ENCODE peak calls at places on chromosome 5, in eight cellular contexts. P is endodermal cell; L is OCI-LY7; J is AG04450; Z is CD8-positive, alpha-beta T cell; Y is breast epithelium; V is tibial nerve; B is pancreas. T is an unnamed sample.

GRCh38 chr5:30607301-30607700 is 586.2 kb upstream of the CDH6 start:
- DNase-seq in V (no peak), L (no peak), J (no peak), P (no peak), Y (no peak), B (no peak), Z (no peak), T (no peak)

GRCh38 chr5:167358868-167359492 is 932.5 kb upstream of the WWC1 start:
- DNase-seq in B (no peak), V (no peak), Y (no peak), P (peak), Z (no peak), J (no peak), L (no peak), T (no peak)

GRCh38 chr5:34589832-34590231 is 66.3 kb upstream of the RAI14 start:
- DNase-seq in Z (no peak), J (no peak), V (no peak), L (no peak), P (no peak), B (no peak), Y (no peak), T (no peak)

GRCh38 chr5:15669826-15670225 is 169.8 kb downstream of the FBXL7 start:
- DNase-seq in V (no peak), Z (no peak), P (no peak), L (no peak), J (no peak), Y (no peak), B (no peak), T (no peak)

GRCh38 chr5:20572560-20572959 is 584.6 kb upstream of the CDH18 start:
- DNase-seq in B (no peak), J (no peak), V (no peak), P (no peak), L (no peak), Z (no peak), Y (no peak), T (peak)

GRCh38 chr5:1343315-1343751 is 1.6 kb downstream of the CLPTM1L start:
- DNase-seq in L (peak), P (no peak), B (no peak), J (no peak), V (no peak), Z (no peak), Y (no peak), T (no peak)

GRCh38 chr5:139273572-139274264 is 19.8 kb upstream of the MATR3 start:
- DNase-seq in L (peak), Y (peak), Z (peak), V (peak), P (peak), J (peak), B (peak), T (no peak)

GRCh38 chr5:173618927-173619519 is 2.6 kb upstream of the BOD1 start:
- DNase-seq in P (peak), L (peak), V (peak), J (no peak), Y (peak), B (no peak), Z (peak), T (no peak)

GRCh38 chr5:172778223-172778814 is 7.3 kb upstream of the DUSP1 start:
- DNase-seq in B (peak), V (peak), P (peak), Y (no peak), L (no peak), J (no peak), Z (no peak), T (no peak)

GRCh38 chr5:29197636-29198035 is 1995.8 kb upstream of the CDH6 start:
- DNase-seq in Y (no peak), V (no peak), L (no peak), J (no peak), B (no peak), P (no peak), Z (no peak), T (peak)

GRCh38 chr5:140217299-140218026 is 42.5 kb downstream of the CYSTM1 start:
- DNase-seq in B (no peak), L (no peak), J (no peak), Z (no peak), Y (no peak), P (no peak), V (no peak), T (no peak)

GRCh38 chr5:139705655-139706587 is 57.8 kb downstream of the CXXC5 start:
- DNase-seq in Z (no peak), P (peak), L (no peak), Y (no peak), B (no peak), V (no peak), J (no peak), T (no peak)

DNA sequence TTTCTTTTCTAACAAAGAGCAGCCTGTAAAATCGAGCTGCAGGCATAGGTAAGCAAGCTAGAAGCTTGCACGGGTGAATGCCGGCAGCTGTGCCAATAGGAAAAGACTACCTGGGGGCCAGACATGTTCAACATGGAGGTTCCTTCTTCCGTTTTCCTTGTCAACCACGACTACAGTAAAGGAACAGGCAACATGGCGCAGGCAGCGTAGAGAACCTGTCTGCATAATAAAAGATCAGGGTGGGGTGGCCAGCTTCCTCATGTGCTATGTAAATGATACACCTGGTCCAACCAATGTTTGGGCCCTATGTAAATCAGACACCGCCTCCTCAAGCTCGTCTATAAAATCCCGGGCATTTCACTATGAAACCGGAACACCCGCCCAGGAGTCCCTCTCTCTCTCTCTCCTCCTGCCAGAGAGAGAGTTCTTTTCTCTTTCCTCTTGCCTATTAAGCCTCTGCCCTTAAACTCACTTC is 103.8 kb upstream of the LIFR start:
- DNase-seq in P (peak), Y (peak), L (no peak), Z (no peak), J (no peak), V (no peak), B (peak), T (no peak)
- H3K4me3 ChIP-seq in P (no peak), Y (peak), L (no peak), Z (no peak), J (no peak), V (no peak), B (no peak), T (no peak)

GRCh38 chr5:79702606-79703380 is 13.2 kb downstream of the CMYA5 start:
- DNase-seq in B (no peak), V (no peak), L (peak), J (no peak), Z (peak), Y (no peak), P (peak), T (no peak)
- TF ChIP-seq CTCF in B (no peak), V (peak), L (peak), J (peak), Z (peak), Y (peak), P (peak), T (peak)

GRCh38 chr5:56900395-56900794 is 9.0 kb upstream of the SETD9 start:
- DNase-seq in J (no peak), V (no peak), L (no peak), Z (no peak), Y (no peak), B (no peak), P (no peak), T (no peak)
- H3K4me3 ChIP-seq in J (no peak), V (no peak), L (no peak), Z (no peak), Y (no peak), B (no peak), P (no peak), T (no peak)

GRCh38 chr5:151058301-151058700 is 22.5 kb downstream of the TNIP1 start:
- DNase-seq in P (no peak), V (no peak), Z (no peak), L (no peak), J (no peak), B (no peak), Y (no peak), T (no peak)
- TF ChIP-seq CTCF in P (peak), V (no peak), Z (no peak), L (no peak), J (peak), B (no peak), Y (no peak), T (peak)

DNA sequence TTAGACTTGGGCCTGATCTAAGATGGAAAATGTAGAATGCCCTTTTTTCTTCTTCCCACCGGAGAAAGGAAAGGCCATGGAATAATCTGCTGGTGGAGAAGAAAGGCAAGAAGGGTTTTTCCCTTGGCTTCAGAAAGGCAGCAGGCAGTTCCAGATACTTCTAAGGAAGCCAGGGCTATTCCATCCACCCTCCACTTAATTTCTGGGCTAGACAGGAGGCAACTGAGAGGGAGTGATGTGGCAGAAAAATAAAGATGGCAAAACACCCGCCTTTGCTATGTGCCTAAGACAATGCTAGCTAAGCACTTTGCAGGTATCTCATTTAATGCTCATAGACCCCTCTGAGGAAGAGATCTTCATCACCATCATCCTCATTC is 9.9 kb downstream of the MYOZ3 start:
- DNase-seq in Y (peak), B (no peak), V (no peak), P (no peak), J (no peak), L (no peak), Z (no peak), T (no peak)
- H3K4me3 ChIP-seq in Y (no peak), B (no peak), V (peak), P (peak), J (no peak), L (no peak), Z (no peak), T (no peak)

DNA sequence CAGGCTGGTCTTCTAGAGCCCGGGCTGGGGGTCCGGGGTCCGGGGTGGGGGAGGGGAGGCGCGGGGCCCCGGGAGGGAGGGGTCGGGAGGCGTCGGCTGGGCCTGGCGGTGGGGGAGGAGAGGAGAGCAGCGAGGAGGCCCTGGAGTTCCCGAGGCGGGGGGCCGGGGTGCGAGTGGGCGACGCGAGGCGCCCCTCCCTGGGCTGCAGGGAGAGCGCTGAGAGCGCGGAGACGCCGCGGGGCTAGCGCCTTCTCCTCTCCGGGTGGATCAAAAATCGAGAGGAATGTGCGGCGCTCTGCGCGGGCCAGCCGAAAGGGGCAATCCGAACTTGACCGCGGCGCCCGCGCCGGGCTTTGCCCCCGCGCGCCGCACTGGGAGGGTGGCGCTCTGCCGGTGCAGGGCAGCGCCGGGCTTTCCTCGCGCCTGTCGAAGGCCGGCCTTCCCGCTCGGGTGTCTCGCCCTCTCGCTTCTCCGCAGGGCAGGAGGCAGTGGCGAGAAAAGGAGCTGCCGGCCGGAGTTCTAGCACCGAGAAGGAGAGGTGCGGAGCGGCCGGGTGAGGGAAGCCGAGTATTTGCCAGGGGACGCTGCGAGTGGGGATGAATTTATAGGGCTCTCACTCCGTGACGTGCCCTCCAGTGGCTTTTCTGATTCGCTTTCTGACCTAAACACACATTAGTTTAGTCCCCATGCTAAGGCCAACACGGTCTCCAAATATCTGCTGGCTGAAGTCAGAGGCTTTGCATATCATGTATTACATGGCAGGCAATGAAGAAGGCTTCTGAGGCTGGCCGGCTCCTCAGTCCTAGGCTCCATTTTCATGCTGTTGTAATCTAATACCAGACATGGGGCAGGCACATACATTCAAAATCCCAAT is at the start of gene GDNF:
- DNase-seq in V (no peak), L (no peak), P (peak), Y (no peak), J (peak), B (no peak), Z (no peak), T (no peak)
- TF ChIP-seq CTCF in V (no peak), L (no peak), P (peak), Y (no peak), J (peak), B (no peak), Z (no peak), T (peak)

GRCh38 chr5:158119852-158120708 is 261.1 kb upstream of the CLINT1 start:
- DNase-seq in J (no peak), V (no peak), Y (no peak), B (no peak), L (no peak), Z (no peak), P (no peak), T (peak)
- H3K4me3 ChIP-seq in J (no peak), V (no peak), Y (no peak), B (no peak), L (no peak), Z (no peak), P (no peak), T (no peak)

GRCh38 chr5:107248065-107248695 is 422.6 kb downstream of the EFNA5 start:
- DNase-seq in J (no peak), L (peak), B (peak), P (peak), Z (no peak), V (peak), Y (no peak), T (no peak)
- TF ChIP-seq CTCF in J (peak), L (peak), B (peak), P (peak), Z (no peak), V (peak), Y (peak), T (peak)

GRCh38 chr5:157540124-157540523 is 35.5 kb downstream of the ADAM19 start:
- DNase-seq in P (no peak), L (peak), J (no peak), V (no peak), Z (no peak), Y (no peak), B (no peak), T (no peak)

GRCh38 chr5:157542282-157542966 is 33.2 kb downstream of the ADAM19 start:
- DNase-seq in L (no peak), P (no peak), B (no peak), Y (no peak), Z (no peak), V (no peak), J (no peak), T (no peak)

GRCh38 chr5:157541452-157542118 is 34.0 kb downstream of the ADAM19 start:
- DNase-seq in J (no peak), Z (no peak), Y (no peak), P (no peak), B (no peak), V (no peak), L (peak), T (no peak)

GRCh38 chr5:157539623-157540022 is 36.0 kb downstream of the ADAM19 start:
- DNase-seq in Y (no peak), Z (no peak), L (no peak), J (no peak), P (no peak), V (no peak), B (no peak), T (no peak)

DNA sequence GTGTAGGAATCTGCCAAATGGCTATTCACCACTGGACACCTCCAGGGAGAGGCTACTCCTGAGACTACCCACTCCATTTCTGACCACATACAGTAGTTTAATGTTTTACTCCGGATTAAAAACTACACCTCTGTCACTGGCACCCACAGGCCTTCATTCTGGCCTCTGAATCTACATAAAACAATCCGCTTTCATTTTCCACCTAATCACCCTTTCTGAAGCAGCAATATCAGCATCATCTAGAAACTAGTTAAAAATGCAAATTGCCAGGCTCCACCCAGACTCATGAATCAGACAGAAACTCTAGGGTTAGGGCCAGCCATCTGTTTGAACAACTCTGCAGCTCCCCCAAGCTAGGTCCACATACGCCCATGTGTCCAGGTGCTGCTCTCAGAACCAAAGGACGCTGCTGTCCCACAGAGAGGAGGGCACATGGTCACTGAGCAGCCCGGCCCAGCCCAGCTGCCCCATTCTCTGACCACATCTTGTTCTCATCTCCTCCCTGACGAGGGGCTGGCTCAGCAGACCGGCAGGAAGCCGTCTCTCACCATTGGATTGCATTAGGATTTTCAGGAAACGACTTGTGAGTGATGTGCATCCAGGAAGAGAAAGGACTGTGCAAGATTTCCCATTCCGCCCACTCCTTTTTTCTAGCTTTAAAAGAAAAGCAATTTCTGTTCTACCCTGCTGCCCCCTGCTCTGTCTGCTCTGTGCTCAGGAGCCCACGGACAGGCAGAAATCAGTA is 34.7 kb downstream of the ADAM19 start:
- DNase-seq in Y (no peak), J (no peak), P (peak), B (no peak), L (peak), Z (no peak), V (no peak), T (no peak)
- H3K4me3 ChIP-seq in Y (peak), J (peak), P (peak), B (no peak), L (peak), Z (no peak), V (peak), T (no peak)

GRCh38 chr5:150780816-150781221 is 2.3 kb downstream of the SMIM3 start:
- DNase-seq in Z (no peak), P (no peak), L (no peak), V (no peak), J (no peak), B (no peak), Y (no peak), T (no peak)

GRCh38 chr5:150785950-150786349 is 7.4 kb downstream of the SMIM3 start:
- DNase-seq in L (no peak), J (no peak), Z (no peak), P (no peak), Y (no peak), V (no peak), B (no peak), T (no peak)

GRCh38 chr5:150782850-150783249 is 4.3 kb downstream of the SMIM3 start:
- DNase-seq in V (no peak), Y (no peak), B (no peak), P (no peak), Z (no peak), J (no peak), L (no peak), T (no peak)

GRCh38 chr5:150781706-150782614 is 3.4 kb downstream of the SMIM3 start:
- DNase-seq in B (no peak), V (peak), L (no peak), P (peak), Y (peak), J (peak), Z (no peak), T (no peak)

GRCh38 chr5:150783422-150783928 is 4.9 kb downstream of the SMIM3 start:
- DNase-seq in Z (peak), B (peak), J (no peak), Y (peak), P (peak), V (peak), L (peak), T (no peak)
- TF ChIP-seq CTCF in Z (no peak), B (no peak), J (no peak), Y (no peak), P (no peak), V (no peak), L (no peak), T (no peak)